ENCODE peak calls at places on chromosomes 6 and 20, in nine cellular contexts. A is adrenal gland; Q is NCI-H1930; K is naive B cell; N is stimulated activated CD4-positive, alpha-beta T cell treated with anti-CD3 and anti-CD28 coated beads, Interleukin-15, amount 100 ng/mL, for 1 hour; R is activated CD4-positive, alpha-beta T cell treated with anti-CD3 and anti-CD28 coated beads, Interleukin-2, amount 50 U/mL, for 1 hour; J is ureter; B is T-helper 2 cell treated with Interferon-gamma antibody and Interleukin-4, amounts not matched to agents 5 μg/mL and 100 μg/mL, for 36 hours; V is left lobe of liver. O is an unnamed sample.

GRCh38 chr20:62505337-62506045 is 29.7 kb upstream of the GATA5 start:
- DNase-seq in A (no peak), Q (no peak), K (no peak), N (no peak), R (no peak), J (no peak), B (no peak), V (no peak), O (no peak)

GRCh38 chr6:132768051-132768517 is 10.4 kb upstream of the VNN2 start:
- DNase-seq in A (peak), Q (no peak), K (peak), N (no peak), R (no peak), J (peak), B (peak), V (peak), O (peak)

GRCh38 chr6:134658596-134658995 is 291.3 kb downstream of the ALDH8A1 start:
- DNase-seq in A (no peak), Q (no peak), K (no peak), N (no peak), R (no peak), J (no peak), B (no peak), V (no peak), O (no peak)

GRCh38 chr6:85747093-85747492 is 104.4 kb upstream of the SYNCRIP start:
- DNase-seq in A (no peak), Q (no peak), K (no peak), N (no peak), R (no peak), J (no peak), B (no peak), V (no peak), O (no peak)

GRCh38 chr6:105609375-105609991 is 206.6 kb upstream of the PREP start:
- DNase-seq in A (peak), Q (no peak), K (no peak), N (no peak), R (no peak), J (no peak), B (no peak), V (no peak), O (no peak)

GRCh38 chr20:54126809-54127655 is 46.8 kb downstream of the CYP24A1 start:
- DNase-seq in A (no peak), Q (no peak), K (no peak), N (no peak), R (no peak), J (no peak), B (no peak), V (no peak), O (no peak)

GRCh38 chr6:15299430-15300131 is 53.7 kb downstream of the JARID2 start:
- DNase-seq in A (peak), Q (no peak), K (peak), N (no peak), R (no peak), J (no peak), B (peak), V (no peak), O (no peak)

GRCh38 chr6:155219858-155220301 is 43.9 kb upstream of the CLDN20 start:
- DNase-seq in A (no peak), Q (no peak), K (no peak), N (no peak), R (no peak), J (no peak), B (no peak), V (no peak), O (no peak)

GRCh38 chr20:21357851-21358250 is 39.5 kb downstream of the NKX2-4 start:
- DNase-seq in A (no peak), Q (no peak), K (no peak), N (no peak), R (no peak), J (no peak), B (no peak), V (no peak), O (no peak)

GRCh38 chr20:17936306-17936790 is 32.2 kb downstream of the SNX5 start:
- DNase-seq in A (no peak), Q (no peak), K (no peak), N (no peak), R (no peak), J (no peak), B (no peak), V (no peak), O (no peak)

O was measured in right lobe of liver.